ENCODE peak calls at places on chromosomes 16 and 17, in eight cellular contexts. One of them, this sample, is unnamed.

GRCh38 chr17:44466339-44466738 is 36.9 kb downstream of the GPATCH8 start:
- DNase-seq in EH: peak; percentile 59
- DNase-seq in substantia nigra: no peak
- DNase-seq in occipital lobe: no peak
- DNase-seq in Caco-2: no peak
- DNase-seq in NCI-H345: no peak
- DNase-seq in left ventricle myocardium inferior: no peak
- DNase-seq in CD14-positive monocyte: no peak
- DNase-seq in this sample: no peak

GRCh38 chr16:31354394-31355291 is at the start of gene ITGAX:
- DNase-seq in occipital lobe: no peak
- DNase-seq in EH: peak; percentile 30
- DNase-seq in substantia nigra: peak; percentile 17
- DNase-seq in Caco-2: no peak
- DNase-seq in NCI-H345: no peak
- DNase-seq in CD14-positive monocyte: peak; percentile 99
- DNase-seq in left ventricle myocardium inferior: peak; percentile 54
- DNase-seq in this sample: no peak

GRCh38 chr16:57661936-57662906 is 5.9 kb upstream of the ADGRG3 start:
- DNase-seq in Caco-2: no peak
- DNase-seq in EH: no peak
- DNase-seq in CD14-positive monocyte: no peak
- DNase-seq in left ventricle myocardium inferior: no peak
- DNase-seq in occipital lobe: no peak
- DNase-seq in NCI-H345: no peak
- DNase-seq in substantia nigra: no peak
- DNase-seq in this sample: no peak

GRCh38 chr16:56708418-56708817 is 21.5 kb upstream of the NUP93 start:
- DNase-seq in EH: no peak
- DNase-seq in NCI-H345: no peak
- DNase-seq in substantia nigra: no peak
- DNase-seq in Caco-2: no peak
- DNase-seq in occipital lobe: no peak
- DNase-seq in CD14-positive monocyte: no peak
- DNase-seq in left ventricle myocardium inferior: no peak
- DNase-seq in this sample: no peak

GRCh38 chr17:73387746-73388577 is 76.2 kb upstream of the CDC42EP4 start:
- DNase-seq in EH: peak; percentile 64
- DNase-seq in substantia nigra: no peak
- DNase-seq in CD14-positive monocyte: no peak
- DNase-seq in occipital lobe: no peak
- DNase-seq in Caco-2: no peak
- DNase-seq in NCI-H345: no peak
- DNase-seq in left ventricle myocardium inferior: no peak
- DNase-seq in this sample: no peak

GRCh38 chr16:87895641-87896141 is 26.4 kb upstream of the SLC7A5 start:
- DNase-seq in left ventricle myocardium inferior: no peak
- DNase-seq in occipital lobe: peak; percentile 55
- DNase-seq in NCI-H345: no peak
- DNase-seq in Caco-2: no peak
- DNase-seq in substantia nigra: peak; percentile 13
- DNase-seq in EH: peak; percentile 74
- DNase-seq in CD14-positive monocyte: peak; percentile 89
- DNase-seq in this sample: no peak

GRCh38 chr16:87336850-87337240 is 19.7 kb upstream of the C16orf95 start:
- DNase-seq in EH: no peak
- DNase-seq in substantia nigra: no peak
- DNase-seq in Caco-2: no peak
- DNase-seq in occipital lobe: no peak
- DNase-seq in left ventricle myocardium inferior: no peak
- DNase-seq in CD14-positive monocyte: no peak
- DNase-seq in NCI-H345: no peak
- DNase-seq in this sample: no peak

GRCh38 chr16:50878966-50879615 is 137.2 kb downstream of the CYLD start:
- DNase-seq in NCI-H345: no peak
- DNase-seq in CD14-positive monocyte: no peak
- DNase-seq in substantia nigra: peak; percentile 34
- DNase-seq in EH: no peak
- DNase-seq in left ventricle myocardium inferior: no peak
- DNase-seq in occipital lobe: no peak
- DNase-seq in Caco-2: no peak
- DNase-seq in this sample: no peak

GRCh38 chr17:73343168-73343634 is 31.4 kb upstream of the CDC42EP4 start:
- DNase-seq in EH: peak; percentile 82
- DNase-seq in NCI-H345: no peak
- DNase-seq in left ventricle myocardium inferior: peak; percentile 69
- DNase-seq in Caco-2: no peak
- DNase-seq in substantia nigra: peak; percentile 67
- DNase-seq in occipital lobe: peak; percentile 71
- DNase-seq in CD14-positive monocyte: no peak
- DNase-seq in this sample: peak; percentile 83

GRCh38 chr16:81445143-81445922 is 725 bp downstream of the CMIP start:
- DNase-seq in NCI-H345: peak; percentile 15
- DNase-seq in CD14-positive monocyte: no peak
- DNase-seq in occipital lobe: peak; percentile 37
- DNase-seq in left ventricle myocardium inferior: no peak
- DNase-seq in EH: peak; percentile 46
- DNase-seq in Caco-2: peak; percentile 66
- DNase-seq in substantia nigra: no peak
- DNase-seq in this sample: peak; percentile 12

GRCh38 chr16:2952679-2953078 is 11.4 kb upstream of the KREMEN2 start:
- DNase-seq in left ventricle myocardium inferior: no peak
- DNase-seq in Caco-2: no peak
- DNase-seq in NCI-H345: peak; percentile 89
- DNase-seq in EH: no peak
- DNase-seq in substantia nigra: no peak
- DNase-seq in occipital lobe: no peak
- DNase-seq in CD14-positive monocyte: no peak
- DNase-seq in this sample: no peak

GRCh38 chr17:32912218-32912897 is 15.6 kb upstream of the TMEM98 start:
- DNase-seq in substantia nigra: peak; percentile 17
- DNase-seq in NCI-H345: no peak
- DNase-seq in left ventricle myocardium inferior: peak; percentile 37
- DNase-seq in Caco-2: peak; percentile 81
- DNase-seq in occipital lobe: no peak
- DNase-seq in CD14-positive monocyte: no peak
- DNase-seq in EH: peak; percentile 91
- DNase-seq in this sample: no peak

GRCh38 chr17:27817731-27818130 is 17.4 kb upstream of the NOS2 start:
- DNase-seq in Caco-2: no peak
- DNase-seq in occipital lobe: no peak
- DNase-seq in NCI-H345: no peak
- DNase-seq in EH: peak; percentile 17
- DNase-seq in CD14-positive monocyte: no peak
- DNase-seq in left ventricle myocardium inferior: no peak
- DNase-seq in substantia nigra: no peak
- DNase-seq in this sample: no peak

GRCh38 chr17:68310141-68310540 is 18.8 kb downstream of the ARSG start:
- DNase-seq in CD14-positive monocyte: no peak
- DNase-seq in Caco-2: no peak
- DNase-seq in NCI-H345: no peak
- DNase-seq in occipital lobe: no peak
- DNase-seq in left ventricle myocardium inferior: no peak
- DNase-seq in substantia nigra: no peak
- DNase-seq in EH: no peak
- DNase-seq in this sample: no peak

GRCh38 chr16:70691223-70692129 is 5.6 kb upstream of the MTSS2 start:
- DNase-seq in CD14-positive monocyte: no peak
- DNase-seq in substantia nigra: peak; percentile 65
- DNase-seq in occipital lobe: peak; percentile 85
- DNase-seq in left ventricle myocardium inferior: peak; percentile 68
- DNase-seq in NCI-H345: no peak
- DNase-seq in EH: peak; percentile 100
- DNase-seq in Caco-2: no peak
- DNase-seq in this sample: peak; percentile 74

GRCh38 chr16:85055503-85056210 is 28.1 kb downstream of the KIAA0513 start:
- DNase-seq in substantia nigra: no peak
- DNase-seq in CD14-positive monocyte: peak; percentile 91
- DNase-seq in Caco-2: no peak
- DNase-seq in NCI-H345: no peak
- DNase-seq in EH: peak; percentile 72
- DNase-seq in left ventricle myocardium inferior: no peak
- DNase-seq in occipital lobe: peak; percentile 46
- DNase-seq in this sample: peak; percentile 55

GRCh38 chr16:27314161-27314723 is 468 bp downstream of the IL4R start:
- DNase-seq in left ventricle myocardium inferior: peak; percentile 36
- DNase-seq in CD14-positive monocyte: peak; percentile 85
- DNase-seq in EH: peak; percentile 84
- DNase-seq in NCI-H345: no peak
- DNase-seq in substantia nigra: no peak
- DNase-seq in occipital lobe: no peak
- DNase-seq in Caco-2: no peak
- DNase-seq in this sample: no peak